ENCODE peak calls at places on chromosomes 3 and 15, in ten cellular contexts. J, Z, M, A, P, B, Y, F, X and O are unnamed samples.

GRCh38 chr15:44712108-44713005 is 1.0 kb downstream of the B2M start:
- DNase-seq in J (peak; percentile 50), Z (no peak), M (peak; percentile 92), A (peak; percentile 20), P (peak; percentile 68), B (no peak), Y (no peak), F (no peak), X (no peak), O (peak; percentile 35)

GRCh38 chr3:64852738-64853137 is 164.9 kb upstream of the ADAMTS9 start:
- DNase-seq in J (no peak), Z (no peak), M (no peak), A (no peak), P (no peak), B (no peak), Y (no peak), F (no peak), X (no peak), O (no peak)

GRCh38 chr3:114745322-114746240 is 401.5 kb downstream of the ZBTB20 start:
- DNase-seq in J (no peak), Z (peak; percentile 37), M (peak; percentile 55), A (peak; percentile 1), P (no peak), B (no peak), Y (no peak), F (no peak), X (no peak), O (no peak)

GRCh38 chr3:112579697-112580096 is 17.9 kb downstream of the SLC35A5 start:
- DNase-seq in J (no peak), Z (no peak), M (no peak), A (no peak), P (no peak), B (no peak), Y (no peak), F (no peak), X (no peak), O (no peak)

GRCh38 chr3:55482496-55483195 is 4.5 kb downstream of the WNT5A start:
- DNase-seq in J (no peak), Z (no peak), M (no peak), A (no peak), P (no peak), B (no peak), Y (peak; percentile 19), F (no peak), X (no peak), O (no peak)

GRCh38 chr3:182713743-182714517 is 79.4 kb upstream of the ATP11B start:
- DNase-seq in J (peak; percentile 36), Z (peak; percentile 46), M (peak; percentile 85), A (peak; percentile 45), P (no peak), B (no peak), Y (no peak), F (no peak), X (peak; percentile 37), O (peak; percentile 58)

GRCh38 chr15:55868707-55869106 is 124.7 kb downstream of the NEDD4 start:
- DNase-seq in J (no peak), Z (no peak), M (no peak), A (no peak), P (no peak), B (no peak), Y (no peak), F (no peak), X (no peak), O (no peak)

GRCh38 chr15:88238618-88239430 is 17.7 kb downstream of the NTRK3 start:
- DNase-seq in J (no peak), Z (no peak), M (peak; percentile 95), A (no peak), P (no peak), B (no peak), Y (no peak), F (no peak), X (no peak), O (no peak)

GRCh38 chr3:69738291-69738690 is 973 bp upstream of the MITF start:
- DNase-seq in J (no peak), Z (no peak), M (no peak), A (no peak), P (no peak), B (no peak), Y (no peak), F (no peak), X (no peak), O (no peak)

GRCh38 chr3:182609575-182610156 is 183.6 kb upstream of the ATP11B start:
- DNase-seq in J (no peak), Z (no peak), M (no peak), A (peak; percentile 57), P (no peak), B (no peak), Y (no peak), F (no peak), X (no peak), O (no peak)